ENCODE peak calls at places on chromosomes 13 and 19, in six cellular contexts. S is PC-9, Z is neural progenitor cell, R is GM23248, M is GM23338, L is MM.1S. G is an unnamed sample.

GRCh38 chr13:33251131-33251629 is 34.4 kb downstream of the STARD13 start:
- DNase-seq in L (peak; percentile 15), M (no peak), S (peak; percentile 91), Z (no peak), R (peak; percentile 94), G (peak; percentile 95)

GRCh38 chr19:13463296-13463695 is 43.0 kb downstream of the CACNA1A start:
- DNase-seq in L (peak; percentile 39), Z (peak; percentile 81), M (peak; percentile 76), S (no peak), R (peak; percentile 35), G (peak; percentile 50)

GRCh38 chr13:93547886-93548285 is 321.3 kb downstream of the GPC6 start:
- DNase-seq in M (no peak), R (no peak), L (no peak), S (no peak), Z (no peak), G (peak; percentile 17)

GRCh38 chr13:44398606-44399005 is 25.0 kb downstream of the SERP2 start:
- DNase-seq in L (no peak), R (no peak), M (no peak), S (no peak), Z (no peak), G (no peak)

GRCh38 chr19:52590728-52591127 is 20.6 kb downstream of the ZNF701 start:
- DNase-seq in R (no peak), Z (peak; percentile 22), M (peak; percentile 62), L (no peak), S (no peak), G (no peak)

GRCh38 chr13:65555973-65556372 is 1674.2 kb downstream of the PCDH9 start:
- DNase-seq in M (no peak), L (no peak), R (no peak), Z (no peak), S (no peak), G (no peak)

GRCh38 chr19:41849067-41849466 is 4.2 kb downstream of the DMRTC2 start:
- DNase-seq in M (no peak), S (no peak), L (no peak), R (no peak), Z (no peak), G (no peak)

GRCh38 chr13:30551194-30551593 is 66.5 kb upstream of the USPL1 start:
- DNase-seq in R (peak; percentile 58), M (peak; percentile 70), Z (peak; percentile 52), L (peak; percentile 56), S (no peak), G (peak; percentile 58)

GRCh38 chr19:18832331-18833140 is 777 bp downstream of the UPF1 start:
- DNase-seq in S (no peak), M (peak; percentile 70), R (peak; percentile 65), L (peak; percentile 49), Z (peak; percentile 65), G (peak; percentile 16)

GRCh38 chr19:13117176-13117771 is 734 bp upstream of the TRMT1 start:
- DNase-seq in L (peak; percentile 41), M (no peak), Z (no peak), R (peak; percentile 24), S (peak; percentile 46), G (no peak)

GRCh38 chr19:23118400-23118799 is 1.6 kb downstream of the ZNF730 start:
- DNase-seq in M (peak; percentile 81), L (no peak), S (no peak), R (no peak), Z (peak; percentile 17), G (no peak)

GRCh38 chr19:14089662-14090508 is 666 bp downstream of the SAMD1 start:
- DNase-seq in Z (peak; percentile 90), L (peak; percentile 64), S (no peak), R (peak; percentile 83), M (peak; percentile 71), G (peak; percentile 58)

GRCh38 chr13:107518292-107518691 is 697.0 kb downstream of the LIG4 start:
- DNase-seq in Z (peak; percentile 7), R (peak; percentile 50), S (no peak), M (peak; percentile 11), L (peak; percentile 15), G (peak; percentile 31)

GRCh38 chr19:41705393-41706174 is 2.8 kb upstream of the CEACAM5 start:
- DNase-seq in R (peak; percentile 41), S (no peak), M (peak; percentile 80), Z (peak; percentile 16), L (no peak), G (peak; percentile 56)

GRCh38 chr19:5691930-5692784 is 2.1 kb downstream of the RPL36 start:
- DNase-seq in Z (no peak), M (peak; percentile 4), R (peak; percentile 69), L (peak; percentile 5), S (no peak), G (no peak)

GRCh38 chr19:5690955-5691204 is 785 bp downstream of the RPL36 start:
- DNase-seq in M (no peak), Z (no peak), S (no peak), R (peak; percentile 53), L (peak; percentile 40), G (no peak)

GRCh38 chr19:5692785-5693194 is 2.7 kb downstream of the RPL36 start:
- DNase-seq in R (peak; percentile 43), L (no peak), S (no peak), M (no peak), Z (no peak), G (no peak)

GRCh38 chr19:5690125-5690954 is at the start of gene RPL36:
- DNase-seq in M (peak; percentile 97), R (peak; percentile 98), S (peak; percentile 80), Z (peak; percentile 98), L (peak; percentile 98), G (peak; percentile 99)

GRCh38 chr19:5691205-5691929 is 1.3 kb downstream of the RPL36 start:
- DNase-seq in L (no peak), S (no peak), R (peak; percentile 60), Z (peak; percentile 45), M (peak; percentile 47), G (peak; percentile 48)
- H3F3A ChIP-seq in L (peaks cover 49% of the 10 kb centered on the region), S (peaks cover 34% of the 10 kb centered on the region), R (peaks cover 11% of the 10 kb centered on the region), Z (peaks cover 37% of the 10 kb centered on the region), M (peaks cover 20% of the 10 kb centered on the region), G (peaks cover 14% of the 10 kb centered on the region)

DNA sequence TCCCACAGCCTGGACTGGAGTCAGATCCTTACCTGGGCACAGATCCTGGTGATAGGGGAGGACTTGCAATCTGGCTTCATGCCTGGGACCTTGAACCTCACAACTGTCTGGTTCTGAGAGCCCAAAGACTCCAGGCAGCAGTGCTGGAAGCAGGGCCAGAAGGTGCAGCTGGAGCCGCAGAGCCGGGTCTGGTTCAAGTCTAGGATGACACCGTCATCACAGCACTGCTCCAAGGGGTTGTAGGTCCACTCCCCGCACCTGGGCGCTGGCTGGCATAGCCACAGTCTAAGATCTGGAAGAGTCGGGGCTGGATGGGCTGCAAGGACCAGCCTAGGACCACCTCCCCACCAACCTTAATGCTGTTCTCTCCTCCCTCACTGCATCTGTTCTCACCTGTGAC is 677 bp downstream of the IGFL4 start:
- DNase-seq in S (no peak), L (no peak), M (no peak), R (no peak), Z (no peak), G (no peak)
- TF ChIP-seq EZH2 in S (no peak), L (no peak), M (no peak), R (no peak), Z (no peak), G (no peak)

GRCh38 chr13:40599146-40599545 is 67.3 kb downstream of the FOXO1 start:
- DNase-seq in M (no peak), R (no peak), L (no peak), S (no peak), Z (no peak), G (no peak)

GRCh38 chr13:40596484-40596883 is 70.0 kb downstream of the FOXO1 start:
- DNase-seq in Z (no peak), L (no peak), S (no peak), R (no peak), M (no peak), G (no peak)

GRCh38 chr13:40599722-40600121 is 66.7 kb downstream of the FOXO1 start:
- DNase-seq in L (no peak), Z (no peak), S (no peak), M (no peak), R (no peak), G (no peak)

GRCh38 chr13:40598599-40598998 is 67.8 kb downstream of the FOXO1 start:
- DNase-seq in Z (no peak), L (no peak), M (no peak), S (no peak), R (no peak), G (no peak)

GRCh38 chr13:40597735-40598365 is 68.6 kb downstream of the FOXO1 start:
- DNase-seq in Z (peak; percentile 15), M (peak; percentile 43), S (peak; percentile 51), R (no peak), L (no peak), G (no peak)
- H3F3A ChIP-seq in Z (no peaks in the 10 kb centered on the region), M (peaks cover 3% of the 10 kb centered on the region), S (no peaks in the 10 kb centered on the region), R (no peaks in the 10 kb centered on the region), L (no peaks in the 10 kb centered on the region), G (no peaks in the 10 kb centered on the region)

GRCh38 chr13:26883613-26884257 is 123.1 kb upstream of the GPR12 start:
- DNase-seq in R (no peak), M (no peak), S (no peak), L (no peak), Z (no peak), G (no peak)

GRCh38 chr13:26878465-26878864 is 117.9 kb upstream of the GPR12 start:
- DNase-seq in L (no peak), R (no peak), Z (no peak), S (no peak), M (no peak), G (no peak)

GRCh38 chr13:26882731-26883130 is 122.1 kb upstream of the GPR12 start:
- DNase-seq in R (no peak), S (no peak), L (no peak), M (no peak), Z (no peak), G (no peak)

GRCh38 chr13:26881154-26881553 is 120.6 kb upstream of the GPR12 start:
- DNase-seq in R (peak; percentile 28), L (no peak), Z (no peak), S (no peak), M (no peak), G (peak; percentile 72)

GRCh38 chr13:26880741-26881140 is 120.2 kb upstream of the GPR12 start:
- DNase-seq in Z (no peak), S (no peak), M (no peak), R (peak; percentile 52), L (no peak), G (no peak)
- TF ChIP-seq EZH2 in Z (no peak), S (no peak), M (no peak), R (no peak), L (no peak), G (no peak)